ENCODE peak calls at places on chromosomes 12 and 14, in five cellular contexts. G is NCI-H1092; R is stimulated activated CD4-positive, alpha-beta T cell treated with anti-CD3 and anti-CD28 coated beads, Interleukin-15, amount 100 ng/mL, for 48 hours; U is activated CD8-positive, alpha-beta memory T cell treated with anti-CD3 and anti-CD28 coated beads for 24 hours; N is epithelial cell of prostate. F is an unnamed sample.

GRCh38 chr12:32897688-32898573 is 1.4 kb upstream of the PKP2 start:
- DNase-seq in G (no peak), R (no peak), U (no peak), N (no peak), F (no peak)

GRCh38 chr12:6953417-6954315 is 2.5 kb downstream of the PTPN6 start:
- DNase-seq in G (no peak), R (no peak), U (peak), N (no peak), F (no peak)

GRCh38 chr14:52125885-52126284 is 57.0 kb upstream of the NID2 start:
- DNase-seq in G (no peak), R (no peak), U (no peak), N (no peak), F (no peak)

GRCh38 chr12:67665679-67666078 is 17.1 kb downstream of the DYRK2 start:
- DNase-seq in G (no peak), R (no peak), U (no peak), N (no peak), F (no peak)

GRCh38 chr14:91418387-91419043 is 895 bp upstream of the CCDC88C start:
- DNase-seq in G (no peak), R (peak), U (peak), N (no peak), F (peak)

GRCh38 chr12:129076466-129077325 is 223.4 kb downstream of the GLT1D1 start:
- DNase-seq in G (no peak), R (no peak), U (no peak), N (no peak), F (no peak)

GRCh38 chr12:91139264-91139663 is 28.0 kb upstream of the LUM start:
- DNase-seq in G (no peak), R (no peak), U (no peak), N (no peak), F (no peak)

GRCh38 chr12:88185988-88186387 is 43.9 kb downstream of the TMTC3 start:
- DNase-seq in G (no peak), R (no peak), U (no peak), N (peak), F (peak)

GRCh38 chr14:68535404-68536024 is 257.4 kb downstream of the ZFP36L1 start:
- DNase-seq in G (no peak), R (no peak), U (no peak), N (no peak), F (peak)

GRCh38 chr14:89477391-89477790 is 60.4 kb upstream of the FOXN3 start:
- DNase-seq in G (no peak), R (no peak), U (no peak), N (no peak), F (no peak)

GRCh38 chr14:75715926-75716780 is 55.1 kb downstream of the TTLL5 start:
- DNase-seq in G (no peak), R (no peak), U (no peak), N (no peak), F (peak)

F was measured in astrocyte of the spinal cord.